ENCODE peak calls at places on chromosomes 1 and 21, in seven cellular contexts. C, N, V, T, X, F and M are unnamed samples.

GRCh38 chr1:229887043-229887822 is 179.8 kb upstream of the GALNT2 start:
- DNase-seq in C (no peak), N (no peak), T (peak; percentile 3), V (no peak), X (no peak), F (no peak), M (peak; percentile 71)

GRCh38 chr1:152042030-152042429 is 5.2 kb upstream of the S100A11 start:
- DNase-seq in V (no peak), N (no peak), C (no peak), X (no peak), T (no peak), F (no peak), M (no peak)

GRCh38 chr1:95984975-95985374 is 736.6 kb upstream of the PTBP2 start:
- DNase-seq in F (no peak), C (no peak), V (no peak), N (no peak), T (no peak), X (no peak), M (no peak)

GRCh38 chr1:150515328-150516049 is at the start of gene FALEC:
- DNase-seq in N (peak; percentile 97), X (peak; percentile 92), C (peak; percentile 97), V (peak; percentile 95), T (peak; percentile 90), F (peak; percentile 89), M (peak; percentile 94)

GRCh38 chr21:26850116-26850643 is 5.0 kb upstream of the ADAMTS1 start:
- DNase-seq in X (peak; percentile 63), C (no peak), N (no peak), V (peak; percentile 75), F (no peak), T (no peak), M (peak; percentile 48)

GRCh38 chr1:3368059-3368458 is 86.4 kb upstream of the ARHGEF16 start:
- DNase-seq in X (no peak), N (no peak), V (no peak), T (no peak), C (no peak), F (no peak), M (no peak)

GRCh38 chr1:162271972-162272371 is 104.7 kb downstream of the SPATA46 start:
- DNase-seq in V (no peak), X (no peak), N (no peak), C (no peak), F (no peak), T (no peak), M (no peak)

GRCh38 chr1:232568331-232568852 is 61.5 kb downstream of the SIPA1L2 start:
- DNase-seq in T (no peak), C (no peak), V (no peak), N (no peak), F (no peak), X (no peak), M (no peak)

GRCh38 chr21:32771134-32771523 is 426 bp downstream of the PAXBP1 start:
- DNase-seq in X (peak; percentile 62), N (peak; percentile 51), F (peak; percentile 20), C (peak; percentile 61), T (peak; percentile 18), V (peak; percentile 63), M (peak; percentile 36)

GRCh38 chr1:204079608-204079999 is 6.7 kb downstream of the SOX13 start:
- DNase-seq in F (no peak), V (no peak), N (no peak), X (no peak), C (no peak), T (no peak), M (no peak)

GRCh38 chr1:192554904-192555303 is 20.7 kb upstream of the RGS1 start:
- DNase-seq in C (no peak), T (no peak), N (no peak), F (no peak), V (no peak), X (no peak), M (no peak)

GRCh38 chr1:63802109-63802508 is 28.3 kb downstream of the ROR1 start:
- DNase-seq in X (no peak), V (no peak), N (no peak), T (no peak), C (no peak), F (no peak), M (no peak)
- TF ChIP-seq CTCF in X (no peak), V (no peak), N (no peak), T (no peak), C (no peak), F (no peak), M (no peak)

GRCh38 chr1:89519779-89520358 is 4.8 kb upstream of the LRRC8B start:
- DNase-seq in X (peak; percentile 66), V (peak; percentile 64), F (no peak), T (peak; percentile 34), C (no peak), N (no peak), M (no peak)
- TF ChIP-seq CTCF in X (peak; percentile 79), V (peak; percentile 72), F (peak; percentile 68), T (peak; percentile 44), C (peak; percentile 61), N (peak; percentile 57), M (peak; percentile 70)

GRCh38 chr1:119674835-119675289 is 26.8 kb upstream of the ZNF697 start:
- DNase-seq in X (peak; percentile 57), N (peak; percentile 32), V (peak; percentile 44), C (no peak), T (peak; percentile 14), F (no peak), M (peak; percentile 86)
- TF ChIP-seq CTCF in X (no peak), N (peak; percentile 48), V (peak; percentile 69), C (no peak), T (no peak), F (no peak), M (peak; percentile 71)

GRCh38 chr1:248756636-248757035 is 1.1 kb upstream of the LYPD8 start:
- DNase-seq in T (no peak), F (no peak), C (no peak), X (no peak), N (no peak), V (no peak), M (no peak)

GRCh38 chr1:248756151-248756550 is 592 bp upstream of the LYPD8 start:
- DNase-seq in X (no peak), T (no peak), C (no peak), F (no peak), V (no peak), N (no peak), M (no peak)

GRCh38 chr1:248757784-248758195 is 2.2 kb upstream of the LYPD8 start:
- DNase-seq in X (no peak), C (no peak), V (no peak), N (no peak), T (no peak), F (no peak), M (no peak)

GRCh38 chr1:248759644-248760043 is 4.1 kb upstream of the LYPD8 start:
- DNase-seq in F (no peak), V (no peak), C (no peak), N (no peak), T (no peak), X (no peak), M (no peak)

DNA sequence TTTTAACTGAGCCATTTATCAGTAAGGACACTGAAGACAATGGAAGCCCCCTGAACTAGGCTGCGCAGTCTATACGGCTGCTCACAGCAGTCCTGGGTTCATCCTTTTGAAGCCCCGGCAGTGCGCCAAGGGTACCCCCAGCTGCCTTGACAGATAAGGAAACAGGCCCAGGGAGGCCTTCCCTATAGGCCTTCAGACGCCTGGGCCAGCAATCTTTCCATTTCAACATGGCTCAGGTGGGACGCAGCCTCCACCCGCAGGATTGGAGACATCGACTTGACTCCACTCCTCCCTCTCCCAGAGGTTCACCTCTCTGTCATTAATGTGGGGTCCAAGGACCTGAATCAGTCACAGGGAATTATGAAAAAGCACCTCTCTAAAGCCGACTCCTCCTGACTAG is 2.8 kb upstream of the LYPD8 start:
- DNase-seq in X (no peak), N (no peak), T (no peak), F (no peak), C (no peak), V (no peak), M (no peak)
- TF ChIP-seq CTCF in X (no peak), N (no peak), T (no peak), F (no peak), C (no peak), V (no peak), M (no peak)